ENCODE peak calls at places on chromosomes 2 and 18, in four cellular contexts. X is stomach, U is mammary epithelial cell, A is body of pancreas. Z is an unnamed sample. For H3K9me3 and H3K4me1, the result is how much of the 10 kb centered on the place peaks cover.

GRCh38 chr18:35941299-35941698 is 31.2 kb upstream of the RMP24 start:
- DNase-seq in X (no peak), U (no peak), A (no peak), Z (no peak)

GRCh38 chr2:8234253-8234652 is 447.6 kb upstream of the ID2 start:
- DNase-seq in X (no peak), U (no peak), A (no peak), Z (no peak)

GRCh38 chr18:57776767-57777166 is 26.3 kb downstream of the ATP8B1 start:
- DNase-seq in X (no peak), U (no peak), A (no peak), Z (no peak)

GRCh38 chr2:63792523-63792922 is 49.2 kb upstream of the UGP2 start:
- DNase-seq in X (no peak), U (peak), A (no peak), Z (peak)

GRCh38 chr2:46320141-46320567 is 22.9 kb downstream of the EPAS1 start:
- DNase-seq in X (no peak), U (no peak), A (no peak), Z (no peak)

GRCh38 chr2:42249284-42249683 is 80.1 kb downstream of the EML4 start:
- DNase-seq in X (no peak), U (no peak), A (no peak), Z (no peak)

GRCh38 chr2:217475101-217475500 is 527.7 kb downstream of the TNS1 start:
- DNase-seq in X (no peak), U (no peak), A (no peak), Z (no peak)

GRCh38 chr2:220736778-220737177 is 835.3 kb downstream of the EPHA4 start:
- DNase-seq in X (no peak), U (no peak), A (no peak), Z (no peak)

DNA sequence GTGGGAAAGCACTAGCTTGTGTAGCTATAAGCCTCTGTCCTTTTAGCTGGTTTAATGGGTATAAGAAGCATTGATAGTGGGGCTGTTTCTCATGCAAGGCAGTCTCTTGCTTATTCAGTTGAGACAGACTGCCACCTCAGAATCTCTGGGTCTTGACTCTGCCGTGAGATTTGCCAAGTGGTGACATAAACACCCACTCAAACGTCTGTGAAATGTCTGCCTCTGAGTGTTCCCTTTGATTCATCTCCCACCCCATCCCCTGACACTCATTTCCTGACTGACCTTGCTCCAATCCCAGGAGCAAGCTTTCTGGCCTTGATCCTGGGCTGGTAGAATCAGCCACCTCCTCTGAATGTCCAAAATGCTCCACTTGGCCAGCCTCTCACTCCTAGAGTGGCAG is 141.9 kb upstream of the RBMS1 start:
- DNase-seq in X (no peak), U (peak), A (no peak), Z (peak)
- H3K4me3 ChIP-seq in X (no peak), U (no peak), A (no peak), Z (peak)

GRCh38 chr18:78893396-78894305 is 86.0 kb upstream of the SALL3 start:
- DNase-seq in X (no peak), U (no peak), A (no peak), Z (no peak)
- H3K9me3 ChIP-seq in X (under half), U (under half), A (under half), Z (under half)

GRCh38 chr2:144258154-144258553 is 261.8 kb downstream of the ZEB2 start:
- DNase-seq in X (no peak), U (no peak), A (no peak), Z (no peak)

GRCh38 chr2:144252694-144253093 is 267.2 kb downstream of the ZEB2 start:
- DNase-seq in X (no peak), U (no peak), A (no peak), Z (no peak)

GRCh38 chr2:144256996-144257707 is 262.8 kb downstream of the ZEB2 start:
- DNase-seq in X (no peak), U (peak), A (no peak), Z (peak)

GRCh38 chr2:144254342-144255235 is 265.3 kb downstream of the ZEB2 start:
- DNase-seq in X (no peak), U (no peak), A (no peak), Z (no peak)

GRCh38 chr2:144253743-144254142 is 266.2 kb downstream of the ZEB2 start:
- DNase-seq in X (no peak), U (no peak), A (no peak), Z (no peak)
- H3K4me1 ChIP-seq in X (under half), U (under half), A (under half), Z (under half)

DNA sequence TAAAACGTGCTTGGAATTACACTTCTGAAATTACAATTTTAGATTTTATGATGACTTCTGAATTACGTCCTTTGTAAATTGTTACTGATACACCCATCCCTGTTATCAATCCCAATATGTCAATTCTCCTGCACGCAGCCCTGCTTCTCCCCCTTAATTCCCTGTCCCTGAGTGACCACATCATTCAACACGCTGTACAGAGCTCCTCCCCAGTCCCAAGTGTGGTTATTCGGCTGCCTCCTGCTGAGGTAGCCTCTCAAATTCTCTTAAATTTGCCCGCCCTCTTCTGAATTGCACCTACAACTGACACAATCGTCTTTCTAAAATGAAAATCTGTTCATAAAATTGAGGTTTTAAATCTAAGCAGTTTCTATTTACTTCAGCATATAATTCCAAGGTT is 10.1 kb downstream of the SERPINB8 start:
- DNase-seq in X (no peak), U (no peak), A (no peak), Z (no peak)
- H3K4me3 ChIP-seq in X (peak), U (no peak), A (no peak), Z (peak)

GRCh38 chr18:63627819-63628218 is 16.2 kb downstream of the SERPINB4 start:
- DNase-seq in X (no peak), U (no peak), A (no peak), Z (no peak)
- H3K9me3 ChIP-seq in X (under half), U (under half), A (under half), Z (under half)

GRCh38 chr2:40279001-40279400 is 172.9 kb downstream of the SLC8A1 start:
- DNase-seq in X (no peak), U (no peak), A (no peak), Z (peak)
- H3K4me1 ChIP-seq in X (under half), U (under half), A (under half), Z (half or more)

DNA sequence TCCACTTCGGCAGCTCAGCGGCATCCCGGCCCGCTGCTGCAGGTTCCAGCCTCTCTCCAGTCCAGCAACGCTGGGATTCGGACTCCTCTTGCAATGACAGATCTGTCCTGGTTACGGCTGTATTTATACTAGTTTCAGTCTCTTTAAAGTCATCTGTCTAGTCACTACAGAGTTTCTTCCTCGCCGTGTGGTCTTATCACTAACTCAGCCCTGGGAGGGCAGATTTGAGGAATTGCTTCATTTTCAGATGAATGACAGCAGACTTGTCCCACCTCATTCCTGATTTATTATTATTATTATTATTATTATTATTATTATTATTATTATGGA is 2.2 kb downstream of the KLHL29 start:
- DNase-seq in X (no peak), U (no peak), A (no peak), Z (no peak)
- H3K4me3 ChIP-seq in X (peak), U (peak), A (no peak), Z (peak)

GRCh38 chr2:109417701-109418335 is 195.9 kb downstream of the SEPTIN10 start:
- DNase-seq in X (peak), U (no peak), A (no peak), Z (no peak)
- H3K9me3 ChIP-seq in X (under half), U (under half), A (under half), Z (under half)

GRCh38 chr2:186485871-186486650 is at the start of gene ZC3H15:
- DNase-seq in X (peak), U (peak), A (peak), Z (peak)
- H3K4me1 ChIP-seq in X (under half), U (under half), A (under half), Z (under half)